ENCODE peak calls at places on chromosomes 2 and 18, in four cellular contexts. Y is breast epithelium, A is AG10803, H is NB4. T is an unnamed sample.

GRCh38 chr2:229733606-229734205 is 19.4 kb upstream of the DNER start:
- DNase-seq in A (no peak), Y (no peak), H (no peak), T (peak)

GRCh38 chr2:170680172-170680913 is 34.8 kb upstream of the SP5 start:
- DNase-seq in A (no peak), Y (no peak), H (no peak), T (no peak)

GRCh38 chr18:62863629-62864028 is 148.3 kb downstream of the PHLPP1 start:
- DNase-seq in Y (no peak), H (peak), A (peak), T (peak)

GRCh38 chr2:12076810-12077209 is 330.4 kb downstream of the LPIN1 start:
- DNase-seq in Y (no peak), H (no peak), A (no peak), T (no peak)

GRCh38 chr2:217568289-217568985 is 434.4 kb downstream of the TNS1 start:
- DNase-seq in Y (no peak), H (no peak), A (peak), T (peak)

GRCh38 chr18:54776282-54776977 is 51.8 kb upstream of the RAB27B start:
- DNase-seq in H (peak), Y (peak), A (peak), T (peak)

GRCh38 chr2:127199223-127199622 is 20.9 kb downstream of the CYP27C1 start:
- DNase-seq in H (no peak), A (no peak), Y (no peak), T (no peak)

GRCh38 chr2:216507220-216508143 is 8.8 kb downstream of the RPL37A start:
- DNase-seq in Y (no peak), H (peak), A (no peak), T (no peak)

GRCh38 chr2:72887032-72887835 is at the start of gene SPR:
- DNase-seq in Y (peak), H (peak), A (peak), T (peak)

GRCh38 chr2:101426808-101427207 is 39.5 kb upstream of the CREG2 start:
- DNase-seq in H (no peak), Y (no peak), A (no peak), T (no peak)

GRCh38 chr18:58044370-58045264 is 591 bp downstream of the NEDD4L start:
- DNase-seq in H (peak), A (no peak), Y (peak), T (peak)

GRCh38 chr2:223787358-223787757 is 50.0 kb downstream of the AP1S3 start:
- DNase-seq in A (no peak), H (peak), Y (no peak), T (no peak)

GRCh38 chr2:33681333-33681732 is 82.2 kb upstream of the FAM98A start:
- DNase-seq in Y (no peak), A (no peak), H (peak), T (no peak)

GRCh38 chr2:38509322-38509946 is 93.3 kb downstream of the HNRNPLL start:
- DNase-seq in Y (no peak), H (no peak), A (peak), T (peak)

GRCh38 chr2:32355976-32356734 is 668 bp upstream of the BIRC6 start:
- DNase-seq in Y (no peak), H (peak), A (no peak), T (no peak)

GRCh38 chr2:130987519-130988425 is 105.5 kb downstream of the FAM168B start:
- DNase-seq in Y (no peak), A (no peak), H (no peak), T (no peak)

GRCh38 chr2:174633621-174633927 is 36.0 kb upstream of the WIPF1 start:
- DNase-seq in H (peak), Y (no peak), A (peak), T (peak)

GRCh38 chr2:174635747-174636399 is 38.3 kb upstream of the WIPF1 start:
- DNase-seq in H (peak), A (peak), Y (no peak), T (peak)

GRCh38 chr2:174634130-174635014 is 36.8 kb upstream of the WIPF1 start:
- DNase-seq in H (peak), Y (no peak), A (peak), T (peak)

GRCh38 chr2:174635015-174635593 is 37.5 kb upstream of the WIPF1 start:
- DNase-seq in A (peak), H (peak), Y (no peak), T (no peak)

GRCh38 chr2:174636979-174637378 is 39.4 kb upstream of the WIPF1 start:
- DNase-seq in A (no peak), H (peak), Y (no peak), T (no peak)
- TF ChIP-seq CTCF in A (peak), H (no peak), Y (no peak), T (peak)

GRCh38 chr2:207692206-207693065 is 19.0 kb upstream of the CCNYL1 start:
- DNase-seq in Y (no peak), A (peak), H (peak), T (peak)
- TF ChIP-seq CTCF in Y (no peak), A (peak), H (peak), T (peak)

GRCh38 chr18:64244571-64244970 is 95.7 kb upstream of the LINC00305 start:
- DNase-seq in H (peak), Y (no peak), A (no peak), T (no peak)
- TF ChIP-seq CTCF in H (no peak), Y (no peak), A (no peak), T (no peak)

DNA sequence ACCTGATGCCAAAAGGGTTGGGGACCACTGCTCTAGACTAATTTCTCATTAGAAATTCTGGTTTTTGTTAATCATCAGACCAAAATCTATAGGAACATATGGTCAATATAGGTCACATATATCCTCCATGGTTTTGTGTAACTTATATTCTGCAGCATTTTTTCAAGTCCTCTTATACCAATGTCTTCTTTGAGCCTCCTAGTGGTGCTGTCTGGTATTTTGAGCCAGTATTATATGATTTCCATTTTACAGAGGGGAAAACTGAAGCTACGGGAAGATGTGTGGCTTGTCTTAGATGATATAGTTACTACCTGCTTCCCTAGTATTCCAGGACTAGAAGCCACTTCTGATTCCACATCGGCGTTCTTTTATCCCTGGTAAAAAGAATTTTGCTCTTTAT is 13.8 kb downstream of the MAPK4 start:
- DNase-seq in H (peak), Y (no peak), A (no peak), T (no peak)
- TF ChIP-seq CTCF in H (peak), Y (no peak), A (peak), T (peak)

GRCh38 chr2:145860083-145860482 is 1340.2 kb upstream of the ZEB2 start:
- DNase-seq in H (no peak), A (no peak), Y (no peak), T (no peak)
- TF ChIP-seq CTCF in H (no peak), A (no peak), Y (no peak), T (no peak)